ENCODE peak calls at places on chromosomes 5 and 9, in eight cellular contexts. Q is PC-9, K is psoas muscle, P is kidney epithelial cell, Y is HFFc6, A is left lung, M is Calu3, O is Peyer's patch. D is an unnamed sample.

GRCh38 chr5:65171645-65172044 is 310.1 kb downstream of the ADAMTS6 start:
- DNase-seq in Q (no peak), K (no peak), P (no peak), Y (no peak), A (no peak), M (no peak), O (no peak), D (no peak)

GRCh38 chr5:72556351-72557146 is 49.3 kb upstream of the ZNF366 start:
- DNase-seq in Q (no peak), K (peak; percentile 82), P (no peak), Y (peak; percentile 45), A (peak; percentile 59), M (peak; percentile 55), O (peak; percentile 61), D (peak; percentile 74)

GRCh38 chr5:11149136-11149535 is 388.1 kb upstream of the DAP start:
- DNase-seq in Q (no peak), K (no peak), P (no peak), Y (no peak), A (no peak), M (no peak), O (no peak), D (no peak)

GRCh38 chr9:87382902-87383301 is 114.8 kb upstream of the DAPK1 start:
- DNase-seq in Q (no peak), K (no peak), P (no peak), Y (peak; percentile 1), A (no peak), M (no peak), O (no peak), D (no peak)

GRCh38 chr5:91264311-91265051 is 118.6 kb downstream of the ARRDC3 start:
- DNase-seq in Q (no peak), K (no peak), P (no peak), Y (no peak), A (no peak), M (no peak), O (no peak), D (no peak)

GRCh38 chr9:32434892-32435291 is 50.4 kb downstream of the ACO1 start:
- DNase-seq in Q (no peak), K (no peak), P (no peak), Y (no peak), A (no peak), M (no peak), O (no peak), D (no peak)

GRCh38 chr9:89806371-89807100 is 201.7 kb downstream of the GADD45G start:
- DNase-seq in Q (no peak), K (no peak), P (peak; percentile 68), Y (no peak), A (no peak), M (no peak), O (no peak), D (no peak)

GRCh38 chr5:14143843-14144585 is 872 bp downstream of the TRIO start:
- DNase-seq in Q (no peak), K (peak; percentile 76), P (no peak), Y (no peak), A (peak; percentile 56), M (peak; percentile 33), O (peak; percentile 78), D (peak; percentile 43)

GRCh38 chr5:14506661-14507060 is 74.9 kb upstream of the OTULINL start:
- DNase-seq in Q (no peak), K (no peak), P (no peak), Y (no peak), A (no peak), M (no peak), O (no peak), D (no peak)

GRCh38 chr5:115565233-115565632 is 20.7 kb upstream of the FEM1C start:
- DNase-seq in Q (no peak), K (no peak), P (no peak), Y (no peak), A (no peak), M (no peak), O (no peak), D (no peak)

GRCh38 chr5:80246995-80247729 is 8.7 kb downstream of the SERINC5 start:
- DNase-seq in Q (peak; percentile 99), K (peak; percentile 53), P (peak; percentile 97), Y (peak; percentile 94), A (peak; percentile 64), M (peak; percentile 79), O (peak; percentile 57), D (peak; percentile 25)

GRCh38 chr5:154986151-154986550 is 27.4 kb upstream of the KIF4B start:
- DNase-seq in Q (no peak), K (no peak), P (no peak), Y (no peak), A (no peak), M (no peak), O (no peak), D (no peak)

GRCh38 chr9:96137666-96138429 is 164.1 kb downstream of the HSD17B3 start:
- DNase-seq in Q (no peak), K (no peak), P (no peak), Y (no peak), A (no peak), M (no peak), O (no peak), D (no peak)

GRCh38 chr5:124660229-124661093 is 86.0 kb downstream of the ZNF608 start:
- DNase-seq in Q (peak; percentile 91), K (no peak), P (peak; percentile 81), Y (no peak), A (no peak), M (peak; percentile 72), O (no peak), D (no peak)

GRCh38 chr5:52995914-52996313 is 6.8 kb downstream of the ITGA2 start:
- DNase-seq in Q (no peak), K (no peak), P (no peak), Y (no peak), A (no peak), M (no peak), O (no peak), D (no peak)

GRCh38 chr5:170757182-170757601 is 26.3 kb upstream of the GABRP start:
- DNase-seq in Q (peak; percentile 96), K (no peak), P (peak; percentile 52), Y (peak; percentile 36), A (no peak), M (peak; percentile 83), O (no peak), D (no peak)

GRCh38 chr5:159440235-159440634 is 109.9 kb upstream of the IL12B start:
- DNase-seq in Q (no peak), K (no peak), P (no peak), Y (no peak), A (no peak), M (no peak), O (no peak), D (no peak)

GRCh38 chr5:95822038-95822407 is 503 bp downstream of the GLRX start:
- DNase-seq in Q (peak; percentile 37), K (peak; percentile 77), P (no peak), Y (peak; percentile 16), A (peak; percentile 72), M (peak; percentile 23), O (peak; percentile 80), D (peak; percentile 41)

GRCh38 chr9:134863941-134864820 is 16.4 kb upstream of the FCN2 start:
- DNase-seq in Q (no peak), K (no peak), P (no peak), Y (no peak), A (peak; percentile 28), M (no peak), O (no peak), D (no peak)

GRCh38 chr9:100309992-100310391 is 42.8 kb downstream of the TEX10 start:
- DNase-seq in Q (no peak), K (no peak), P (no peak), Y (peak; percentile 48), A (no peak), M (no peak), O (no peak), D (no peak)

GRCh38 chr9:83296123-83296522 is 233.2 kb upstream of the RASEF start:
- DNase-seq in Q (no peak), K (no peak), P (no peak), Y (no peak), A (no peak), M (no peak), O (no peak), D (no peak)

GRCh38 chr5:3389471-3390026 is 206.1 kb upstream of the IRX1 start:
- DNase-seq in Q (no peak), K (no peak), P (no peak), Y (no peak), A (no peak), M (no peak), O (no peak), D (no peak)
- TF ChIP-seq CTCF in Q (no peak), K (no peak), P (no peak), Y (no peak), A (no peak), M (no peak), O (no peak), D (no peak)

DNA sequence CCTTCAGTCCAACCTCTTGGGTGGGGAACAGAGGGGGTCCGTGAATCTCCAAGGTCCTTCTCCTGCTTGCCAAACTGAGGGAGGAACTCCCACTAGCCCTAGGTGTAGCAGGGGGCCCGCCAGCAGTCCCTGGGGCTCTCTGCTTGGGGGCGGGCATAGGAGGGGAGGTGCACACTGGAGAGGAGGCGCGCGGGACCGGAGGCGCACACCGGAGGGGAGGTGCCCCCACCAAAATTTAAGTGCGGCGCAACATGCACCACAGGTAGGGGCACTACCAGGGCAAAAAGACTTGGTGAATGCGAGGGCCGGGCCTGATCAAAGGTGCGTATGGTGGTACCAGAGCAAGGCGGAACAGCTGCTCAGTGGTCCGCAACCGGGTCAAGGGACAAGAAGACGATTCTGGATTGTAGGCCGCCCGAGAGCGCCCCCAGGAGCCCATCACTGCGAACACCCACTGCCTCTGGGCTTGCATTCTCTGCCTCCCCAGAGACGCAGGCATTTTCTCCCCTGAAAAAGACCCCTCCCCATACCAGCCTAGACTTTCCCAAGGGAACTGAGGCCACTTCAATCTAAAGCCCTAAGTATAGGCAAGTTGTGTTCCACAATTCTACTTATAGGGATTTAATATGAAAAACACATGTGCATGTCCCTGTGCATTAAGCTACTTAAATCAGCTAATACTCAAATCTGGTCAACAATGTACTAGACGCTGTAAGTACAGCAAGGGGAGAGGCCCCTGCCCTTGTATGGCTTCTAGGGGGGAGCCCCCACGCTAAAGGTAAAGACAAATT is 50.6 kb downstream of the TGFBI start:
- DNase-seq in Q (no peak), K (no peak), P (no peak), Y (no peak), A (no peak), M (no peak), O (no peak), D (peak; percentile 41)
- TF ChIP-seq CTCF in Q (no peak), K (no peak), P (peak; percentile 28), Y (peak; percentile 13), A (no peak), M (no peak), O (no peak), D (no peak)

GRCh38 chr9:122159026-122159924 is at the start of the genes MORN5 and NDUFA8:
- DNase-seq in Q (peak; percentile 81), K (peak; percentile 98), P (peak; percentile 87), Y (peak; percentile 92), A (peak; percentile 96), M (peak; percentile 94), O (peak; percentile 97), D (peak; percentile 99)
- TF ChIP-seq CTCF in Q (no peak), K (peak; percentile 15), P (no peak), Y (no peak), A (no peak), M (no peak), O (peak; percentile 40), D (no peak)

DNA sequence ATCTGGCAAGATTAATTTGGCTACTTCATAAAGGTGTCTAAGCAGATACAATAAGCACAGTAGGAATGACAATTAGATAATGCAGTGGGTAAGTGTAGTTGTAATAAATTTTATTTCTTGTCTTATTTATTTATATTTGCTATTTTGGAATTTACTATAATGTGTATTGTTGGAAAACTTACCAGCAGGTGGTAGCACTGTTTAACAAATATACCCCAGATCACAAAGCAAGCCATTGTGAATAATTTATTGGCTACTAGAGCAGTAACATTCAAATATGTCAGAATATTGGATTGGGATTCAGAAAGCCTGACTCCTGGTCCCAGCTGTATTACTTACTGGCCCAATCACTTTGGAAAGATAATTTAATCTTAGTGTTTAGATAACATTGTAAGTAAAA is 78.0 kb downstream of the ISOC1 start:
- DNase-seq in Q (no peak), K (no peak), P (no peak), Y (no peak), A (no peak), M (peak; percentile 5), O (no peak), D (no peak)
- TF ChIP-seq CTCF in Q (peak; percentile 48), K (no peak), P (no peak), Y (peak; percentile 24), A (no peak), M (no peak), O (no peak), D (peak; percentile 48)